ENCODE peak calls at places on chromosomes 3 and 15, in four cellular contexts. One of them, this sample, is unnamed.

GRCh38 chr3:117059054-117059989 is 349.7 kb downstream of the TUSC7 start:
- DNase-seq in suprapubic skin: no peak
- DNase-seq in stomach: no peak
- DNase-seq in Peyer's patch: no peak
- DNase-seq in this sample: no peak

GRCh38 chr3:126108689-126109075 is 24.8 kb upstream of the SLC41A3 start:
- DNase-seq in suprapubic skin: no peak
- DNase-seq in stomach: no peak
- DNase-seq in Peyer's patch: no peak
- DNase-seq in this sample: no peak

GRCh38 chr15:47708595-47708994 is 8.7 kb upstream of the SEMA6D start:
- DNase-seq in suprapubic skin: no peak
- DNase-seq in stomach: no peak
- DNase-seq in Peyer's patch: no peak
- DNase-seq in this sample: no peak

GRCh38 chr15:70488002-70488605 is 275.3 kb downstream of the UACA start:
- DNase-seq in suprapubic skin: no peak
- DNase-seq in stomach: peak
- DNase-seq in Peyer's patch: peak
- DNase-seq in this sample: no peak

GRCh38 chr3:75985432-75985831 is 200.1 kb upstream of the ZNF717 start:
- DNase-seq in suprapubic skin: no peak
- DNase-seq in stomach: no peak
- DNase-seq in Peyer's patch: no peak
- DNase-seq in this sample: no peak

GRCh38 chr15:22968356-22968755 is 11.8 kb downstream of the CYFIP1 start:
- DNase-seq in suprapubic skin: no peak
- DNase-seq in stomach: no peak
- DNase-seq in Peyer's patch: no peak
- DNase-seq in this sample: no peak

GRCh38 chr3:136671921-136672320 is 80.3 kb downstream of the STAG1 start:
- DNase-seq in suprapubic skin: no peak
- DNase-seq in stomach: no peak
- DNase-seq in Peyer's patch: no peak
- DNase-seq in this sample: no peak

GRCh38 chr3:171614318-171614967 is 154.2 kb upstream of the TNIK start:
- DNase-seq in suprapubic skin: no peak
- DNase-seq in stomach: no peak
- DNase-seq in Peyer's patch: no peak
- DNase-seq in this sample: no peak

GRCh38 chr15:80599359-80599758 is 95.8 kb upstream of the ABHD17C start:
- DNase-seq in suprapubic skin: no peak
- DNase-seq in stomach: no peak
- DNase-seq in Peyer's patch: no peak
- DNase-seq in this sample: no peak

GRCh38 chr15:52200831-52201365 is 9.7 kb upstream of the GNB5 start:
- DNase-seq in suprapubic skin: no peak
- DNase-seq in stomach: no peak
- DNase-seq in Peyer's patch: no peak
- DNase-seq in this sample: no peak

GRCh38 chr3:73098026-73098425 is 36.6 kb downstream of the EBLN2 start:
- DNase-seq in suprapubic skin: no peak
- DNase-seq in stomach: no peak
- DNase-seq in Peyer's patch: no peak
- DNase-seq in this sample: no peak

GRCh38 chr15:70976856-70977255 is 84.2 kb downstream of the LRRC49 start:
- DNase-seq in suprapubic skin: no peak
- DNase-seq in stomach: no peak
- DNase-seq in Peyer's patch: no peak
- DNase-seq in this sample: no peak

GRCh38 chr3:72152551-72153476 is 367.9 kb upstream of the PROK2 start:
- DNase-seq in suprapubic skin: no peak
- DNase-seq in stomach: peak
- DNase-seq in Peyer's patch: no peak
- DNase-seq in this sample: no peak

GRCh38 chr15:67026171-67026967 is 39.0 kb upstream of the SMAD3 start:
- DNase-seq in suprapubic skin: no peak
- DNase-seq in stomach: no peak
- DNase-seq in Peyer's patch: no peak
- DNase-seq in this sample: no peak

GRCh38 chr3:157086053-157086761 is 73.7 kb downstream of the CCNL1 start:
- DNase-seq in suprapubic skin: no peak
- DNase-seq in stomach: no peak
- DNase-seq in Peyer's patch: no peak
- DNase-seq in this sample: no peak

DNA sequence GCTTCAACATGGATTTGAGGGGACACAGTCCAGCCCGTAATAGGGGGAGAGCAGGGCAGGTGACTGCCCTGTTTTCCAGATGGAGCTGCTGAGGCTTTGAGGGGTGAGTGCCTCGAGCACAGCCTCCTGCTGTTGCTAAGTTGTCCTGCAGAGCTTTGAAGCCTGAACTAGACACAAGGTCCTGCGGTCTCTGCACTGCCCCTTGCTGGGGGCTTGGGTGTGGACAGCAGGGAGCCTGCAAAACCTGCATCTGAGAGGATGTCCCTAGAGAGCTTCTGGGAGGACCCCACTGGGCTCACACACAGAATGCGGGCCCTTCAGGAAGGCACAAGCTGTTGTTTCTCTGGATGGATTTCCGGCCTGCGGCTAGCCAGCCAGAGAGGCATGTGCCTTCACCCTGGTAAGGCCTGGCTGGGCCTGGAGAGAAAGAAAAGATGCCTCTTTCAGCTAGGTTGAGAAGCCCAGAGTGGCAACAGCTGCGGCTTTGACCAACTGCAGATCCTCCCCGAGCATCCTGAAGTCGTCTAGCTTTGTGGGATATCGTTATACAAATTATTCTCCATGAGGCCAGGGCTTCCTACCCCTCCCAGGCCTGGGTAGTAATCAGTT is 226.2 kb downstream of the SLCO3A1 start:
- DNase-seq in suprapubic skin: peak
- DNase-seq in stomach: no peak
- DNase-seq in Peyer's patch: no peak
- DNase-seq in this sample: no peak
- H3K27ac ChIP-seq in suprapubic skin: no peak
- H3K27ac ChIP-seq in stomach: no peak
- H3K27ac ChIP-seq in Peyer's patch: no peak
- H3K27ac ChIP-seq in this sample: no peak

DNA sequence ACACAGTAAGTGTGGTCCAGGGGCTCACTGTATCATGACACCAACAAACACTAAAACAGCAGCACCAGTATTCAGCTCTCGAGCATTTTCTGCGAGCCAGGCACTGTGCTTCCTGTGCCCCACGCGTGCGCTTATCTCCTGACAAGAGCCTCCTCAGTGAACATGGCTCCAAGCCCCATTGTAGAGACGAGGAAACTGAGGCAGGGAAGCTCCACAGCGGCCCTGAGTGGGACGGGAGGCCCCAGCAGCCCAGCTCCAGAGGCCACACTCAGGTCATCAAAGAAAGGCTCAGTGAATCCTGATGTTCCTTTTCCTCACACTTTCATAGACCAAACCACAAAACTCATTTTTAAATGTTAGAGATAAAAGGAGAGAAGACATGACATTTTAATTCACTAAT is 113.1 kb downstream of the TPRA1 start:
- DNase-seq in suprapubic skin: no peak
- DNase-seq in stomach: no peak
- DNase-seq in Peyer's patch: no peak
- DNase-seq in this sample: no peak
- TF ChIP-seq CTCF in suprapubic skin: no peak
- TF ChIP-seq CTCF in stomach: no peak
- TF ChIP-seq CTCF in Peyer's patch: no peak
- TF ChIP-seq CTCF in this sample: no peak

GRCh38 chr15:31267161-31268107 is 59.2 kb upstream of the KLF13 start:
- DNase-seq in suprapubic skin: peak
- DNase-seq in stomach: peak
- DNase-seq in Peyer's patch: peak
- DNase-seq in this sample: peak

GRCh38 chr15:31265090-31265870 is 61.4 kb upstream of the KLF13 start:
- DNase-seq in suprapubic skin: peak
- DNase-seq in stomach: peak
- DNase-seq in Peyer's patch: peak
- DNase-seq in this sample: peak

GRCh38 chr15:31264534-31265089 is 62.0 kb upstream of the KLF13 start:
- DNase-seq in suprapubic skin: no peak
- DNase-seq in stomach: peak
- DNase-seq in Peyer's patch: peak
- DNase-seq in this sample: peak

GRCh38 chr15:31266712-31267111 is 59.9 kb upstream of the KLF13 start:
- DNase-seq in suprapubic skin: peak
- DNase-seq in stomach: no peak
- DNase-seq in Peyer's patch: peak
- DNase-seq in this sample: peak

DNA sequence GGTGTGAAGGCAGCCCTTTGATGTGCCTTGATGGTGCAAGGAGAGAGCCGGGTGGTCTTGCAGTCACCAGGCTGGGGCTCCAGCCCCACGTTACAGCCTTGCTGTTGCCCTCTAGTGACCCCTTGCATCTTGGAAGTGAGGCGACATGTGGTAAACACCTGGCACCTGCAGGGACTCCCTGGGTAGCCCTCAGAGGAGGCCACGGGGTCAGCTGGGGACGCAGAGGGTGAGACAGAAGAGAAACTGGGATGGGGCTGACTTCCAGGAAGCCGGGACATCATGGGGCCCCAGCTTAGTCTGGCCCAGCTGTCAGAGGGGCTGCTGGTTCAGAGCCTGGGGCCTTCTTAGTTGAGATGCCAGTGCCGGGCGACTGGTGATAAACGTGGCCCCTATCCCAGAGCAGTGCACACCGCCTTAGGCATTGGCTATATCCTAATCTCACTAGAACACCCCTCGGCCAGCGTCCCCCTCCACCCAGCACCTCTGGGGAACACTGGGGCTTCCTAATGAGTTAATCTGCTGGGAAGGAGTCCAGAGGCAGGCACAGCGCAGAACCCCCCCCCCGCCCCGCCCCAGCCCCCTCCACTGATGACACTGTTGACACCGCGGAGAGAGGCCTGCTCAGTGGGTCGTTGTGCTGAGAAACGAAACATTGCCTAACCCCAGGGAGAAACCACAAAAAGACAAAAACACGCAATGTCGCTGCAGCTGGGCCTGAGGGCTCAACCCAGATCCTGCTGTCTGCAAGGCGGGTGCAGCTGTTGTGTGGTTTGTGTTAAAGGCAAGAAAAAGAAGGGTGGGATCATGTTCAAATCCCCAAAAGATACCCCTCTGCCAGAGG is 60.5 kb upstream of the KLF13 start:
- DNase-seq in suprapubic skin: peak
- DNase-seq in stomach: peak
- DNase-seq in Peyer's patch: peak
- DNase-seq in this sample: peak
- H3K27ac ChIP-seq in suprapubic skin: no peak
- H3K27ac ChIP-seq in stomach: no peak
- H3K27ac ChIP-seq in Peyer's patch: peak
- H3K27ac ChIP-seq in this sample: no peak

DNA sequence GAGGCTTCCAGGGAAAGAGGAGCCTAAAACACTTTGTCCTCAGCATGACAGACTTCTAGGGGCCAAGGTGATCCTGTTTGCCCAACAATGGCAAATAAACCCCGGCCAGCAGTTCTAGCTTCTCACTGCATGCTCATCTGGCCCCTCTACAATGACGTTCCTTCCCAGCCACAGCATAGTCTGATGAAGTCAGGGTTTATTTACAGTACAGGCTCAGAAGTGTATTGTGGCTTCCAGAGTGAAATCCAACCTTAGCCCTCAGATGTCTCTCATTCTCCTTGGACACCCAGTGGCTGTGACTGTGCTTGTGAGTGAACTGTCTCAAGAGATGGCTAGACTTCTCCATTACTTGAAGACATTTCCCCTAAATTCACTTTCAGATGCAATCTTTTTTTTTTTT is 40.8 kb downstream of the BFSP2 start:
- DNase-seq in suprapubic skin: no peak
- DNase-seq in stomach: no peak
- DNase-seq in Peyer's patch: no peak
- DNase-seq in this sample: no peak
- TF ChIP-seq CTCF in suprapubic skin: no peak
- TF ChIP-seq CTCF in stomach: no peak
- TF ChIP-seq CTCF in Peyer's patch: no peak
- TF ChIP-seq CTCF in this sample: no peak

GRCh38 chr3:100006570-100007271 is 107.6 kb downstream of the FILIP1L start:
- DNase-seq in suprapubic skin: no peak
- DNase-seq in stomach: no peak
- DNase-seq in Peyer's patch: no peak
- DNase-seq in this sample: no peak
- H3K27ac ChIP-seq in suprapubic skin: no peak
- H3K27ac ChIP-seq in stomach: no peak
- H3K27ac ChIP-seq in Peyer's patch: no peak
- H3K27ac ChIP-seq in this sample: peak

DNA sequence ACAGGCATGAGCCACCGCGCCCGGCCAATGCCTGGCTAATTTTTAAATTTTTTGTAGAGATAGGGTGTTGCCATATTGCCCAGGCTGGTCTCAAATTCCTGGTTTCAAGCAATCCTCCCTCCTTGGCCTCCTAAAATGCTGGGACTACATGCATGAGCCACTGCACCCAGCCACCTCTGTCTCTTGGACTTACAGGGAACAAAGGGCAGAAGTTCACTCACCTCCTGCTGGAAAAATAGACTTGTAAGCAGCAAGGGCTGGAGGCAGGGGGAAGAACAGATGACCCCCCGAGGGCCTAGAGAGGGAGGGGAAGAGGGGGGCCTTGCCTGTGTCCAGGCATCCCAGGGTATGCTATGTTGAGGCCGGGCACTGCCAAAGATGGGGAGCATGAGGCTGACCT is 22.2 kb downstream of the DUSP7 start:
- DNase-seq in suprapubic skin: no peak
- DNase-seq in stomach: no peak
- DNase-seq in Peyer's patch: no peak
- DNase-seq in this sample: no peak
- TF ChIP-seq CTCF in suprapubic skin: no peak
- TF ChIP-seq CTCF in stomach: no peak
- TF ChIP-seq CTCF in Peyer's patch: no peak
- TF ChIP-seq CTCF in this sample: no peak

This sample was measured in RWPE2.